ENCODE peak calls at places on chromosome 17, in six cellular contexts. X is pancreas; L is CD8-positive, alpha-beta T cell; B is IMR-90; U is transverse colon; D is cardiac muscle cell. Q is an unnamed sample.
A peak's percentile ranks its signal among the peaks of the same experiment; 100 is the strongest.

GRCh38 chr17:418421-418751 is 65.8 kb upstream of the RPH3AL start:
- DNase-seq in B (no peak), U (no peak), D (no peak), L (peak; percentile 75), X (no peak), Q (no peak)

GRCh38 chr17:75615301-75615700 is 17.9 kb upstream of the SMIM5 start:
- DNase-seq in U (no peak), D (no peak), L (no peak), B (no peak), X (no peak), Q (no peak)

GRCh38 chr17:29661220-29661619 is 38.5 kb upstream of the CORO6 start:
- DNase-seq in D (no peak), X (no peak), L (no peak), U (no peak), B (no peak), Q (no peak)

GRCh38 chr17:28716740-28717577 is 709 bp downstream of the RAB34 start:
- DNase-seq in L (no peak), B (peak; percentile 19), U (no peak), X (peak; percentile 48), D (peak; percentile 51), Q (no peak)

GRCh38 chr17:34981538-34982241 is 1.4 kb downstream of the LIG3 start:
- DNase-seq in B (peak; percentile 47), L (no peak), D (peak; percentile 17), X (no peak), U (no peak), Q (no peak)

GRCh38 chr17:68248886-68249872 is 1.3 kb downstream of the AMZ2 start:
- DNase-seq in U (no peak), D (no peak), B (no peak), L (peak; percentile 33), X (no peak), Q (no peak)

GRCh38 chr17:80481284-80482057 is 5.1 kb upstream of the NPTX1 start:
- DNase-seq in D (no peak), U (no peak), L (no peak), B (no peak), X (no peak), Q (no peak)

GRCh38 chr17:79555543-79555942 is 55.3 kb downstream of the RBFOX3 start:
- DNase-seq in D (no peak), U (no peak), X (no peak), L (no peak), B (no peak), Q (no peak)

GRCh38 chr17:38815576-38816193 is 9.4 kb downstream of the CWC25 start:
- DNase-seq in B (peak; percentile 59), U (no peak), X (no peak), D (no peak), L (peak; percentile 21), Q (no peak)

GRCh38 chr17:81635431-81635830 is 1.5 kb downstream of the NPLOC4 start:
- DNase-seq in U (peak; percentile 50), D (no peak), L (no peak), B (no peak), X (peak; percentile 12), Q (no peak)

GRCh38 chr17:81037783-81038733 is 3.1 kb downstream of the BAIAP2 start:
- DNase-seq in X (peak; percentile 67), D (no peak), U (no peak), B (no peak), L (no peak), Q (no peak)

GRCh38 chr17:55246583-55246982 is 18.2 kb upstream of the HLF start:
- DNase-seq in L (no peak), D (no peak), B (no peak), X (no peak), U (no peak), Q (no peak)

GRCh38 chr17:67568961-67569360 is 148.8 kb upstream of the NOL11 start:
- DNase-seq in L (no peak), D (no peak), B (no peak), U (no peak), X (no peak), Q (no peak)

GRCh38 chr17:81858967-81859905 is 1.1 kb downstream of the P4HB start:
- DNase-seq in U (no peak), L (peak; percentile 15), B (no peak), D (no peak), X (peak; percentile 54), Q (no peak)

GRCh38 chr17:36592316-36592710 is 634 bp downstream of the DHRS11 start:
- DNase-seq in B (no peak), L (no peak), U (peak; percentile 33), X (peak; percentile 57), D (peak; percentile 23), Q (no peak)

GRCh38 chr17:28228109-28228840 is 90.7 kb upstream of the TMEM97 start:
- DNase-seq in U (no peak), D (peak; percentile 47), X (peak; percentile 53), B (no peak), L (no peak), Q (no peak)

GRCh38 chr17:73455050-73455687 is 143.4 kb upstream of the CDC42EP4 start:
- DNase-seq in X (no peak), U (peak; percentile 26), D (no peak), L (no peak), B (no peak), Q (no peak)

GRCh38 chr17:12098568-12098967 is 77.9 kb downstream of the MAP2K4 start:
- DNase-seq in L (no peak), X (no peak), B (no peak), D (no peak), U (no peak), Q (no peak)

GRCh38 chr17:51189628-51190027 is 23.4 kb downstream of the NME2 start:
- DNase-seq in U (no peak), X (no peak), L (no peak), B (peak; percentile 29), D (no peak), Q (no peak)

GRCh38 chr17:33494156-33494555 is 201.1 kb upstream of the ASIC2 start:
- DNase-seq in X (no peak), D (no peak), U (no peak), B (no peak), L (no peak), Q (no peak)

GRCh38 chr17:60229189-60229802 is 79.5 kb downstream of the CA4 start:
- DNase-seq in L (no peak), B (peak; percentile 63), D (no peak), X (no peak), U (no peak), Q (no peak)

GRCh38 chr17:56966277-56966676 is 5.4 kb upstream of the COIL start:
- DNase-seq in X (no peak), D (no peak), B (no peak), L (no peak), U (no peak), Q (no peak)

GRCh38 chr17:8857919-8858318 is 9.6 kb downstream of the PIK3R6 start:
- DNase-seq in U (no peak), D (no peak), L (peak; percentile 43), X (no peak), B (peak; percentile 42), Q (no peak)

GRCh38 chr17:21161498-21162393 is 35.0 kb downstream of the DHRS7B start:
- DNase-seq in U (no peak), L (no peak), B (peak; percentile 69), D (no peak), X (no peak), Q (no peak)

GRCh38 chr17:32302860-32303649 is 37.4 kb downstream of the RHBDL3 start:
- DNase-seq in X (no peak), U (no peak), B (no peak), D (peak; percentile 10), L (no peak), Q (no peak)

GRCh38 chr17:64747938-64748540 is 85.9 kb upstream of the SMURF2 start:
- DNase-seq in B (peak; percentile 83), L (no peak), U (no peak), X (no peak), D (no peak), Q (no peak)

GRCh38 chr17:12463102-12463501 is 202.6 kb upstream of the MYOCD start:
- DNase-seq in B (peak; percentile 86), X (no peak), D (no peak), U (no peak), L (no peak), Q (peak; percentile 17)

GRCh38 chr17:19332371-19333131 is 30.0 kb downstream of the B9D1 start:
- DNase-seq in X (no peak), B (no peak), U (no peak), D (no peak), L (no peak), Q (no peak)

GRCh38 chr17:19333736-19334290 is 28.7 kb downstream of the B9D1 start:
- DNase-seq in B (no peak), U (no peak), L (no peak), D (no peak), X (no peak), Q (no peak)

GRCh38 chr17:19331553-19332245 is 30.8 kb downstream of the B9D1 start:
- DNase-seq in L (no peak), D (no peak), X (no peak), B (peak; percentile 22), U (no peak), Q (no peak)

GRCh38 chr17:19334331-19334730 is 28.2 kb downstream of the B9D1 start:
- DNase-seq in X (no peak), D (no peak), B (no peak), U (no peak), L (no peak), Q (no peak)

DNA sequence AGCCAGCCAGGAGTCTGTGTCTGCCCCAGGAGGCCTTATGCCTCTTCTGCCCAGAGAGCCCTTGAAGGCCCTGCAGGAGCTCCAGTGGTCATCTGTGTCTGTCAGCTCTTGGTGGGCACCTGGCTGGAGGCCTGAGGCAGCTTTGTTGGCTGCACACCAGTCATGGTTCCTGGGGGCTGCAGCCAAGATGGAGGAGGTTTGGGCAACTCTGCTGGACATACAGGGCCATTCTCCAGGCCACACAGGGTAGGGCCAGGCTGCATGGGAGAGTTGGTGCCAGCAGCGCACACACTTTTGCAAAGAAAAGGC is 29.4 kb downstream of the B9D1 start:
- DNase-seq in D (no peak), U (no peak), L (no peak), X (no peak), B (no peak), Q (no peak)
- H3K4me1 ChIP-seq in D (peaks cover 33% of the 10 kb centered on the region), U (no peaks in the 10 kb centered on the region), L (no peaks in the 10 kb centered on the region), X (peaks cover 3% of the 10 kb centered on the region), B (peaks cover 27% of the 10 kb centered on the region), Q (no peaks in the 10 kb centered on the region)

DNA sequence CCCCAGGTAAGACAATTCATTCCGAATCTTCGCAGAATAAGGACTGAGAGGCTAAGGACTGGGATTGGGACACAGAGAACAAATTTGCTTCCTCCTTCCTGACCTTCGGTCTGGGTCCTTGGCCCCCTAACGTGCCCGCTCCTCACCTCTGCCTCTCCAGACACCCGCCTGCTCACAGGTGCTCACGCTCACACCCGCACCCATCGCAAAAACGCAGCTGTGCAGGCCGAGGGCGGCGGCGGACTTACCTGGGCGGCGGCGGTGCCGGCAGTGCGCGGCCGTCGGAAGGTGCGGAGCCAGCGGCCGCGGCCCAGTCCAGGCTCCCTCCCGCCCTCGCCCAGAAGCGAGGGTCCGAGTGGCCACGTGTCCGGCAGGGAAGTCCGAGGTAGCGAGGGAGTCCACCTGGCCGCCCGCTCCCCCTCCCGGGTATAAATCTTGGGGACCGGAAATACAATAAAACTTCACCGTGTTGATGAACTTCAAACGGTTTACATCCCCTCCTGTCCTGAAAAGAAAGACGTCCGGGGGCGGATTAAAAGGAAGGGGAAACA is 7.2 kb upstream of the HOXB9 start:
- DNase-seq in B (no peak), D (no peak), U (no peak), L (no peak), X (no peak), Q (no peak)
- H3K36me3 ChIP-seq in B (no peaks in the 10 kb centered on the region), D (no peaks in the 10 kb centered on the region), U (no peaks in the 10 kb centered on the region), L (no peaks in the 10 kb centered on the region), X (no peaks in the 10 kb centered on the region), Q (no peaks in the 10 kb centered on the region)

GRCh38 chr17:40343126-40344119 is 21.1 kb downstream of the GJD3 start:
- DNase-seq in U (peak; percentile 32), B (no peak), D (no peak), L (peak; percentile 51), X (peak; percentile 36), Q (peak; percentile 49)
- H3K4me3 ChIP-seq in U (peak overlapping the region; percentile 89), B (peak overlapping the region; percentile 82), D (peak overlapping the region; percentile 60), L (no peak overlapping the region), X (peak overlapping the region; percentile 80), Q (peak overlapping the region; percentile 59)

GRCh38 chr17:69427486-69428197 is 13.1 kb downstream of the MAP2K6 start:
- DNase-seq in X (no peak), B (no peak), U (no peak), L (no peak), D (no peak), Q (no peak)
- H3K4me1 ChIP-seq in X (peaks cover 14% of the 10 kb centered on the region), B (no peaks in the 10 kb centered on the region), U (peaks cover 30% of the 10 kb centered on the region), L (peaks cover 13% of the 10 kb centered on the region), D (peaks cover 48% of the 10 kb centered on the region), Q (no peaks in the 10 kb centered on the region)